ENCODE peak calls at places on chromosomes 6 and 20, in seven cellular contexts. M is stimulated activated CD4-positive, alpha-beta T cell treated with anti-CD3 and anti-CD28 coated beads, Interleukin-1b, Interleukin-23, amount 100 ng/mL, for 24 hours; E is ovary; H is brain pericyte; Z is nephron progenitor cell; Q is putamen; A is left cardiac atrium. U is an unnamed sample.

GRCh38 chr6:170201361-170201760 is 89.5 kb downstream of the DLL1 start:
- DNase-seq in M (no peak), E (no peak), H (no peak), Z (no peak), Q (no peak), A (no peak), U (no peak)

GRCh38 chr6:133609404-133610270 is 279.3 kb upstream of the TCF21 start:
- DNase-seq in M (no peak), E (no peak), H (peak), Z (no peak), Q (no peak), A (no peak), U (no peak)

GRCh38 chr6:163366288-163366687 is 48.2 kb upstream of the QKI start:
- DNase-seq in M (no peak), E (no peak), H (no peak), Z (no peak), Q (no peak), A (no peak), U (no peak)

GRCh38 chr6:5684320-5684719 is 322.4 kb downstream of the NRN1 start:
- DNase-seq in M (no peak), E (no peak), H (peak), Z (no peak), Q (no peak), A (no peak), U (no peak)

GRCh38 chr6:37636801-37637561 is 60.7 kb downstream of the MDGA1 start:
- DNase-seq in M (no peak), E (no peak), H (no peak), Z (no peak), Q (no peak), A (no peak), U (no peak)

GRCh38 chr6:127938701-127939100 is 37.8 kb upstream of the THEMIS start:
- DNase-seq in M (no peak), E (no peak), H (peak), Z (no peak), Q (no peak), A (no peak), U (no peak)

GRCh38 chr6:21163110-21163837 is 430.3 kb upstream of the SOX4 start:
- DNase-seq in M (no peak), E (no peak), H (no peak), Z (no peak), Q (no peak), A (no peak), U (no peak)

GRCh38 chr20:48787861-48788375 is 39.9 kb downstream of the PREX1 start:
- DNase-seq in M (no peak), E (no peak), H (peak), Z (no peak), Q (no peak), A (no peak), U (peak)

GRCh38 chr6:23498013-23498412 is 628.0 kb upstream of the NRSN1 start:
- DNase-seq in M (no peak), E (no peak), H (no peak), Z (no peak), Q (no peak), A (no peak), U (no peak)

GRCh38 chr6:14196029-14196428 is 78.5 kb downstream of the CD83 start:
- DNase-seq in M (no peak), E (no peak), H (no peak), Z (no peak), Q (no peak), A (no peak), U (no peak)

GRCh38 chr20:63701329-63702035 is 5.0 kb downstream of the TNFRSF6B start:
- DNase-seq in M (no peak), E (no peak), H (no peak), Z (no peak), Q (no peak), A (peak), U (no peak)

GRCh38 chr6:162706236-162706635 is 21.3 kb downstream of the PRKN start:
- DNase-seq in M (no peak), E (peak), H (no peak), Z (no peak), Q (no peak), A (peak), U (peak)

GRCh38 chr6:169324086-169324485 is 70.4 kb upstream of the THBS2 start:
- DNase-seq in M (no peak), E (no peak), H (no peak), Z (no peak), Q (no peak), A (no peak), U (no peak)

GRCh38 chr20:396619-397431 is 11.3 kb upstream of the RBCK1 start:
- DNase-seq in M (no peak), E (no peak), H (no peak), Z (no peak), Q (no peak), A (no peak), U (no peak)

GRCh38 chr6:43578748-43579147 is 2.8 kb downstream of the POLH start:
- DNase-seq in M (no peak), E (no peak), H (no peak), Z (no peak), Q (no peak), A (no peak), U (no peak)

GRCh38 chr6:137829641-137830083 is 37.4 kb upstream of the TNFAIP3 start:
- DNase-seq in M (no peak), E (no peak), H (no peak), Z (no peak), Q (no peak), A (no peak), U (no peak)

GRCh38 chr6:90413867-90414266 is 117.2 kb upstream of the BACH2 start:
- DNase-seq in M (peak), E (peak), H (no peak), Z (peak), Q (no peak), A (peak), U (peak)

GRCh38 chr6:15063253-15063853 is 182.5 kb upstream of the JARID2 start:
- DNase-seq in M (no peak), E (no peak), H (no peak), Z (no peak), Q (peak), A (peak), U (no peak)

GRCh38 chr6:134111062-134111677 is 58.7 kb upstream of the SLC2A12 start:
- DNase-seq in M (no peak), E (no peak), H (no peak), Z (peak), Q (peak), A (no peak), U (peak)

GRCh38 chr6:88166493-88166900 is 350 bp upstream of the CNR1 start:
- DNase-seq in M (no peak), E (no peak), H (no peak), Z (peak), Q (no peak), A (peak), U (no peak)

GRCh38 chr6:158611600-158612041 is 32.9 kb downstream of the DYNLT1 start:
- DNase-seq in M (no peak), E (no peak), H (no peak), Z (no peak), Q (no peak), A (no peak), U (no peak)

GRCh38 chr6:140341272-140341671 is 966.8 kb upstream of the CITED2 start:
- DNase-seq in M (no peak), E (no peak), H (no peak), Z (no peak), Q (no peak), A (no peak), U (no peak)

GRCh38 chr6:16712931-16713484 is 48.3 kb downstream of the ATXN1 start:
- DNase-seq in M (no peak), E (peak), H (no peak), Z (no peak), Q (peak), A (peak), U (peak)

GRCh38 chr6:138981416-138981815 is 6.6 kb downstream of the REPS1 start:
- DNase-seq in M (no peak), E (no peak), H (no peak), Z (no peak), Q (no peak), A (no peak), U (no peak)

GRCh38 chr6:137451926-137452325 is 42.3 kb downstream of the OLIG3 start:
- DNase-seq in M (no peak), E (no peak), H (peak), Z (no peak), Q (no peak), A (no peak), U (no peak)

GRCh38 chr6:126947070-126947469 is 171.4 kb upstream of the RSPO3 start:
- DNase-seq in M (no peak), E (peak), H (no peak), Z (no peak), Q (no peak), A (peak), U (no peak)

GRCh38 chr6:170345662-170346061 is 39.1 kb downstream of the FAM120B start:
- DNase-seq in M (no peak), E (no peak), H (no peak), Z (no peak), Q (no peak), A (no peak), U (no peak)

GRCh38 chr20:46400253-46400652 is 6.2 kb downstream of the ELMO2 start:
- DNase-seq in M (no peak), E (peak), H (no peak), Z (no peak), Q (peak), A (no peak), U (no peak)

GRCh38 chr6:150410906-150411305 is 42.1 kb downstream of the IYD start:
- DNase-seq in M (no peak), E (no peak), H (no peak), Z (no peak), Q (no peak), A (no peak), U (no peak)

GRCh38 chr6:27096834-27097511 is 150.5 kb upstream of the PRSS16 start:
- DNase-seq in M (peak), E (peak), H (no peak), Z (peak), Q (no peak), A (peak), U (no peak)

U was measured in midbrain.